ENCODE peak calls at places on chromosomes 1 and 21, in four cellular contexts. T, M, C and H are unnamed samples.
A peak's percentile ranks its signal among the peaks of the same experiment; 100 is the strongest.

GRCh38 chr1:107264561-107264960 is 123.7 kb downstream of the NTNG1 start:
- DNase-seq in T (peak; percentile 3), M (no peak), C (no peak), H (peak; percentile 21)

GRCh38 chr1:209670441-209671082 is 4.7 kb upstream of the G0S2 start:
- DNase-seq in T (no peak), M (no peak), C (no peak), H (no peak)

GRCh38 chr1:66262233-66262632 is 271.7 kb upstream of the SGIP1 start:
- DNase-seq in T (peak; percentile 87), M (no peak), C (no peak), H (no peak)

GRCh38 chr1:21334214-21335087 is 44.2 kb upstream of the ECE1 start:
- DNase-seq in T (peak; percentile 80), M (peak; percentile 99), C (peak; percentile 98), H (peak; percentile 83)

GRCh38 chr1:158283965-158284364 is 5.8 kb upstream of the CD1C start:
- DNase-seq in T (no peak), M (peak; percentile 7), C (peak; percentile 77), H (no peak)

GRCh38 chr1:62836856-62837540 is 53.1 kb downstream of the ATG4C start:
- DNase-seq in T (no peak), M (no peak), C (no peak), H (no peak)

GRCh38 chr1:237041795-237042466 is at the start of gene RYR2:
- DNase-seq in T (no peak), M (peak; percentile 26), C (no peak), H (no peak)

GRCh38 chr1:57232500-57232899 is 191.4 kb downstream of the DAB1 start:
- DNase-seq in T (no peak), M (no peak), C (no peak), H (no peak)

GRCh38 chr1:98949606-98950005 is 55.1 kb downstream of the PLPPR5 start:
- DNase-seq in T (no peak), M (no peak), C (no peak), H (no peak)

GRCh38 chr21:33650929-33651505 is 8.7 kb downstream of the ITSN1 start:
- DNase-seq in T (no peak), M (no peak), C (no peak), H (no peak)

GRCh38 chr1:33222381-33222780 is 33.9 kb upstream of the ZNF362 start:
- DNase-seq in T (no peak), M (no peak), C (no peak), H (peak; percentile 28)

GRCh38 chr1:50060279-50060678 is 36.5 kb upstream of the AGBL4 start:
- DNase-seq in T (no peak), M (no peak), C (no peak), H (no peak)

GRCh38 chr1:222886194-222887126 is 71.6 kb downstream of the DISP1 start:
- DNase-seq in T (no peak), M (no peak), C (no peak), H (no peak)

GRCh38 chr21:43287974-43288755 is 119.4 kb downstream of the CRYAA start:
- DNase-seq in T (no peak), M (no peak), C (no peak), H (no peak)

GRCh38 chr1:37498872-37499617 is 15.5 kb downstream of the MEAF6 start:
- DNase-seq in T (peak; percentile 54), M (no peak), C (no peak), H (peak; percentile 51)

GRCh38 chr1:27141266-27142003 is 13.5 kb downstream of the SLC9A1 start:
- DNase-seq in T (no peak), M (no peak), C (no peak), H (no peak)

GRCh38 chr1:92123868-92124267 is 43.7 kb downstream of the BTBD8 start:
- DNase-seq in T (no peak), M (no peak), C (no peak), H (no peak)

GRCh38 chr1:156897078-156897825 is 3.7 kb downstream of the PEAR1 start:
- DNase-seq in T (peak; percentile 66), M (no peak), C (peak; percentile 74), H (peak; percentile 50)

GRCh38 chr1:244834596-244835275 is 722 bp upstream of the COX20 start:
- DNase-seq in T (peak; percentile 71), M (peak; percentile 93), C (peak; percentile 97), H (peak; percentile 76)

GRCh38 chr1:231806623-231807470 is 180.3 kb downstream of the DISC1 start:
- DNase-seq in T (no peak), M (peak; percentile 71), C (peak; percentile 82), H (no peak)

GRCh38 chr1:223338811-223339746 is 24.9 kb downstream of the SUSD4 start:
- DNase-seq in T (peak; percentile 22), M (no peak), C (no peak), H (no peak)

GRCh38 chr1:89890085-89890754 is 69.4 kb downstream of the LRRC8D start:
- DNase-seq in T (no peak), M (peak; percentile 18), C (peak; percentile 26), H (no peak)

GRCh38 chr21:22795091-22795490 is 1796.9 kb downstream of the NCAM2 start:
- DNase-seq in T (no peak), M (no peak), C (no peak), H (no peak)